ENCODE peak calls at places on chromosome 19, in five cellular contexts. L is ovary; J is CD8-positive, alpha-beta T cell; R is CD4-positive, CD25-positive, alpha-beta regulatory T cell; O is pancreas. K is an unnamed sample. For H3K4me1, the result is how much of the 10 kb centered on the place peaks cover.

GRCh38 chr19:52992109-52993004 is 21.4 kb upstream of the ERVV-1 start:
- DNase-seq in L (peak), J (no peak), R (no peak), O (peak), K (no peak)

GRCh38 chr19:33512021-33512420 is 9.6 kb downstream of the PEPD start:
- DNase-seq in L (no peak), J (no peak), R (no peak), O (no peak), K (no peak)

GRCh38 chr19:52286256-52286655 is 10.7 kb upstream of the ZNF480 start:
- DNase-seq in L (no peak), J (no peak), R (no peak), O (no peak), K (no peak)

GRCh38 chr19:6127716-6128335 is 7.6 kb upstream of the ACSBG2 start:
- DNase-seq in L (no peak), J (no peak), R (no peak), O (no peak), K (no peak)

GRCh38 chr19:49856574-49857021 is 5.6 kb downstream of the PTOV1 start:
- DNase-seq in L (peak), J (no peak), R (no peak), O (peak), K (no peak)

GRCh38 chr19:14440049-14440448 is 6.9 kb downstream of the PKN1 start:
- DNase-seq in L (no peak), J (peak), R (peak), O (peak), K (peak)

GRCh38 chr19:33997690-33998089 is 174.6 kb upstream of the LSM14A start:
- DNase-seq in L (no peak), J (no peak), R (no peak), O (no peak), K (no peak)

GRCh38 chr19:58584498-58585441 is 11.6 kb upstream of the MZF1 start:
- DNase-seq in L (peak), J (no peak), R (no peak), O (no peak), K (no peak)

GRCh38 chr19:50639121-50640112 is at the start of gene SYT3:
- DNase-seq in L (no peak), J (peak), R (no peak), O (peak), K (no peak)

GRCh38 chr19:37304190-37304883 is 66.6 kb upstream of the ZNF527 start:
- DNase-seq in L (no peak), J (no peak), R (no peak), O (peak), K (peak)

GRCh38 chr19:28065026-28065425 is 1147.9 kb downstream of the UQCRFS1 start:
- DNase-seq in L (no peak), J (no peak), R (no peak), O (no peak), K (no peak)

GRCh38 chr19:2551172-2551863 is 75.4 kb downstream of the GADD45B start:
- DNase-seq in L (no peak), J (no peak), R (no peak), O (no peak), K (no peak)

GRCh38 chr19:2552859-2553258 is 76.9 kb downstream of the GADD45B start:
- DNase-seq in L (no peak), J (no peak), R (peak), O (no peak), K (no peak)

GRCh38 chr19:2550431-2551171 is 74.7 kb downstream of the GADD45B start:
- DNase-seq in L (no peak), J (no peak), R (no peak), O (peak), K (peak)

GRCh38 chr19:2553510-2553909 is 77.6 kb downstream of the GADD45B start:
- DNase-seq in L (no peak), J (no peak), R (no peak), O (no peak), K (no peak)

DNA sequence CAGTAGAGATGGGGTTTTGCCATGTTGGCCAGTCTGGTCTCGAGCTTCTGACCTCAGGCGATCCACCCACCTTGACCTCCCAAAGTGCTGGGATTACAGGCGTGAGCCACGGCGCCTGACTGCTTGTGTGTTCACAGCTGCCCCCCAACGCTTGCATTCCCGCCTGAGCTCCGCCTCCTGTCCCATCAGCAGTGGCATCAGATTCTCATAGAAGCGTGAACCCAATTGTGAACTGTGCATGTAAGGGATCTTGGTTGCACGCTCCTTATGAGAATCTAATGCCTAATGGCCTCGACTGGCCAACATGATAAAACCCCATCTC is 75.9 kb downstream of the GADD45B start:
- DNase-seq in L (no peak), J (no peak), R (no peak), O (peak), K (no peak)
- H3K4me1 ChIP-seq in L (under half), J (under half), R (under half), O (under half), K (under half)

GRCh38 chr19:3605770-3606169 is 905 bp downstream of the TBXA2R start:
- DNase-seq in L (no peak), J (no peak), R (no peak), O (no peak), K (no peak)

GRCh38 chr19:3605361-3605760 is 1.3 kb downstream of the TBXA2R start:
- DNase-seq in L (no peak), J (no peak), R (no peak), O (no peak), K (no peak)

GRCh38 chr19:3604987-3605343 is 1.7 kb downstream of the TBXA2R start:
- DNase-seq in L (no peak), J (no peak), R (peak), O (no peak), K (no peak)

GRCh38 chr19:3606690-3607289 is at the start of gene TBXA2R:
- DNase-seq in L (peak), J (peak), R (peak), O (no peak), K (peak)

GRCh38 chr19:3606174-3606689 is 443 bp downstream of the TBXA2R start:
- DNase-seq in L (no peak), J (no peak), R (peak), O (peak), K (no peak)
- H3K4me1 ChIP-seq in L (under half), J (under half), R (under half), O (under half), K (under half)

DNA sequence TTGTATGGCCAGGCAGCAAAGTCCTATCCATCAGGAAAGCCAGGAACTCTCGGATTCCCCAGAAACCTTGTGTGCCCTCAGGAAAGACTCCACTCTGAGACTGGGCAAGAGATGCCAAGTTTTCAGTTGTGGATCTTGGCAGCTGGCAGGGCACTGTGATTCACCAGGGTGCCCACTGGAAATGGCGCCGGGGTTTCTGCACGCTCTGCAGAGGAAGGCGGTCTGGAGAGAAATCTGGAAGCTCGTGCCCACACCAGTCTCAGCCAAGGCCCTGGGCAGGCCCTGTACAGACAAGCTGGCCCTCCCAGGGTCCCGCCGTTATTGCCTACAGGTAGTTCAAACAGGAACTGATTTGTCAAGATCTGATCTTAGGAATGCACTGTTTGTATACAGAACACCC is 4.9 kb downstream of the NAPA start:
- DNase-seq in L (no peak), J (no peak), R (no peak), O (peak), K (no peak)
- H3K4me1 ChIP-seq in L (under half), J (under half), R (under half), O (half or more), K (under half)

DNA sequence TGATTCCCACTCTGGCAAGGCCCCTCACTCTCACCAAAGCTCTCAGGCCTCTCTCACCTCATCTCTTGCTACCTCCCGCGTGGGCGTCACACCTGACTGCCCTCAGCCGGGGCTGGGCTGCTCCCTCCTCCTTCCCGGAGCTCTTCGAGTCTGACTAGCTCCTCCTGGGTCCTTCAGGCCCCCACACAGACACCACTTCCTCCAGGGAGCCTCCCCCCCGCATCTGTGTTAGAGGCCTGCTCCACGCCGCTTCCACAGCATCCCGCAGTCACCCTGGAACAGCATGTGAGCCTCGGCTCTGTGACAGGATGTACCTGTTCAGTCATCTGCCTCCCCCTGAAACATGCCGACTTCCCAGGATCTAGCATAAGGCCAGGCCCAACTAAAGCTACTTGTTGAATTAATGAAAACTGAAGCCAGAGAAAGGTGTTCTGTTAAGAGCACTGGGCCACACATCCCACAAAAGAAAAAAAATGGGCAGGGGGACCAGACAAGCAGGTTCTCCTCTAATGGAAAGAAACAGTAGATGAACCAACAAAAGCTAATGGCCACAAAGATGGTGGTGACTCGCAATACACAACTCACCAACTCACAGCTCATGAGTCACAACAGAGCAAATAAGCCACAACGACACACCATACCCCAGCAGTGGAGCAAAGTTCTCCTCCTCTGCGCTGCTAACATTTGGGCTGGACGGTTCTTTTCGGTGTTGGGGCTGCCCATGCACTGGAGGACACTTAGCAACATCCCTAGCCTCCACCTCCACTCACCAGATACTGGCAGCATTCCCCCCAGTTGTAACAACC is 3.0 kb downstream of the PPP6R1 start:
- DNase-seq in L (no peak), J (no peak), R (peak), O (no peak), K (no peak)
- H3K4me1 ChIP-seq in L (under half), J (half or more), R (half or more), O (under half), K (under half)

GRCh38 chr19:46654621-46655152 is 6.3 kb downstream of the DACT3 start:
- DNase-seq in L (no peak), J (no peak), R (no peak), O (no peak), K (peak)
- H3K4me1 ChIP-seq in L (under half), J (under half), R (under half), O (under half), K (under half)

GRCh38 chr19:16537111-16537510 is 5.1 kb downstream of the CHERP start:
- DNase-seq in L (no peak), J (no peak), R (no peak), O (no peak), K (no peak)

GRCh38 chr19:16531380-16531669 is 10.9 kb downstream of the CHERP start:
- DNase-seq in L (no peak), J (no peak), R (no peak), O (no peak), K (no peak)

GRCh38 chr19:16535381-16535780 is 6.9 kb downstream of the CHERP start:
- DNase-seq in L (no peak), J (no peak), R (no peak), O (peak), K (no peak)

GRCh38 chr19:16532440-16533273 is 9.6 kb downstream of the CHERP start:
- DNase-seq in L (no peak), J (no peak), R (no peak), O (peak), K (no peak)

DNA sequence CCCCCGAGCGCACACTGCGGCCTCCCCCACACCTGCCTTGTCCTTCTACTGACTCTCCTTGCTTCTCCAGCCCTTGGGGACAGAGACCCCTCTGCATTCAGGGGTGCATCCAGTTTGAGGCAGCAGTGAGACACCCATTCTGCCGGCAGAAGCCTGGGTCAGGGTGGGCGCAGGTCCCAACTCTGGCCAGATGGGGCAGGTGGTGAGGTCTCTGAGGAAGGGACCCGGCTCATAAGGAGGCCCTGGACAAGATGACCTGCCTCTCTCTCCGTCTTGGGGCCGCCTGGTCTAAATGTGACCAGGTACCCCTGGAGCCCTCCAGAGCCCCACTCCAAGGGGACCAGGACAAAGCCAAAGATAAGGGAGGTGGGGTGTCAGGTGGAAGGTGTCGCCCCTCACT is 6.1 kb downstream of the CHERP start:
- DNase-seq in L (no peak), J (no peak), R (no peak), O (no peak), K (no peak)
- H3K4me1 ChIP-seq in L (under half), J (under half), R (under half), O (under half), K (under half)

GRCh38 chr19:1263198-1263597 is 5.9 kb upstream of the CIRBP start:
- DNase-seq in L (no peak), J (no peak), R (no peak), O (no peak), K (peak)
- H3K4me1 ChIP-seq in L (under half), J (half or more), R (half or more), O (under half), K (under half)

DNA sequence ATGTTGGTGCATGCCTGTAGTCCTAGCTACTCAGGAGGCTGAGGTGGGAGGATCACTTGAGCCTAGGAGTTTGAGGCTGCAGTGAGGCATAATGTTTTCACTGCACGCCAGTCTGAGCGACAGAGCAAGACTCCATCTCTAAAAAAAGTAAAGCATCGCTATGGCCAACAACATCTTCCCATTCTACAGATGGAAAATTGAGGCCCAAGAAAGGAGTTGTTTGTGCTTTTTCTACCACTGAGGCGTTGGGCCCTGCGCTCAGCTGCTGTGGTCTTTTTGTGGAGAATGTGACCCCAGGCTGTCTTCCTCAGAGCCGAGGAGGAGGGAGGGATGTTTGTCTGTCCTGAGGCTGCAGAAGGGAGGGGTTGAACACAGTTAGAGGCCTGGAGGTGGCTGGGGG is 485 bp upstream of the C5AR2 start:
- DNase-seq in L (no peak), J (no peak), R (no peak), O (no peak), K (no peak)
- H3K4me1 ChIP-seq in L (under half), J (under half), R (under half), O (under half), K (under half)